ENCODE peak calls at places on chromosomes 2 and 18, in ten cellular contexts. B is hepatocyte; H is K562; M is SJSA1; R is lower lobe of right lung; C is esophagus squamous epithelium; L is cardiac muscle cell; O is right atrium auricular region; A is Peyer's patch; E is CD8-positive, alpha-beta memory T cell. U is an unnamed sample. For H3K27me3 and H3K4me1, the result is how much of the 10 kb centered on the place peaks cover.

GRCh38 chr18:28581503-28582169 is 404.7 kb upstream of the CDH2 start:
- DNase-seq in B (no peak), H (no peak), M (no peak), R (no peak), C (no peak), L (no peak), O (no peak), A (no peak), E (no peak), U (peak)

GRCh38 chr2:190180313-190181065 is 118.0 kb upstream of the MSTN start:
- DNase-seq in B (peak), H (peak), M (no peak), R (peak), C (no peak), L (peak), O (peak), A (peak), E (no peak), U (peak)

GRCh38 chr2:123953848-123954247 is 71.2 kb upstream of the CNTNAP5 start:
- DNase-seq in B (peak), H (no peak), M (no peak), R (no peak), C (no peak), L (no peak), O (no peak), A (no peak), E (no peak), U (no peak)

GRCh38 chr2:238103465-238104070 is 3.4 kb downstream of the ESPNL start:
- DNase-seq in B (no peak), H (no peak), M (no peak), R (no peak), C (no peak), L (no peak), O (no peak), A (no peak), E (no peak), U (no peak)

GRCh38 chr2:185219981-185220380 is 518.6 kb upstream of the FSIP2 start:
- DNase-seq in B (peak), H (no peak), M (no peak), R (no peak), C (no peak), L (no peak), O (no peak), A (no peak), E (no peak), U (no peak)

GRCh38 chr2:79292936-79293335 is 133.4 kb upstream of the REG3A start:
- DNase-seq in B (no peak), H (no peak), M (no peak), R (no peak), C (no peak), L (no peak), O (no peak), A (no peak), E (no peak), U (no peak)

GRCh38 chr2:35827086-35827485 is 528.5 kb upstream of the CRIM1 start:
- DNase-seq in B (no peak), H (no peak), M (no peak), R (no peak), C (no peak), L (no peak), O (no peak), A (no peak), E (no peak), U (no peak)

GRCh38 chr2:220276736-220277444 is 649.5 kb downstream of the SLC4A3 start:
- DNase-seq in B (no peak), H (no peak), M (no peak), R (no peak), C (no peak), L (no peak), O (no peak), A (no peak), E (no peak), U (no peak)

GRCh38 chr18:3037423-3037915 is 24.5 kb upstream of the LPIN2 start:
- DNase-seq in B (peak), H (peak), M (peak), R (no peak), C (no peak), L (no peak), O (peak), A (peak), E (no peak), U (no peak)

GRCh38 chr18:22385718-22386117 is 32.0 kb downstream of the CTAGE1 start:
- DNase-seq in B (no peak), H (no peak), M (no peak), R (no peak), C (no peak), L (no peak), O (no peak), A (no peak), E (no peak), U (no peak)

GRCh38 chr2:138503652-138504051 is 2.1 kb downstream of the SPOPL start:
- DNase-seq in B (no peak), H (no peak), M (no peak), R (no peak), C (no peak), L (no peak), O (no peak), A (no peak), E (no peak), U (no peak)

GRCh38 chr2:74535440-74535965 is 5.8 kb downstream of the HTRA2 start:
- DNase-seq in B (no peak), H (no peak), M (no peak), R (no peak), C (no peak), L (no peak), O (no peak), A (no peak), E (no peak), U (no peak)

GRCh38 chr2:105188343-105188742 is 53.2 kb upstream of the GPR45 start:
- DNase-seq in B (no peak), H (no peak), M (no peak), R (no peak), C (no peak), L (no peak), O (no peak), A (no peak), E (no peak), U (no peak)

GRCh38 chr2:58923869-58924268 is 682.7 kb upstream of the FANCL start:
- DNase-seq in B (peak), H (no peak), M (peak), R (no peak), C (no peak), L (no peak), O (no peak), A (no peak), E (no peak), U (no peak)

GRCh38 chr2:239393401-239393940 is 7.3 kb downstream of the HDAC4 start:
- DNase-seq in B (no peak), H (no peak), M (no peak), R (peak), C (no peak), L (no peak), O (no peak), A (no peak), E (no peak), U (peak)

GRCh38 chr2:36479406-36479805 is 118.6 kb downstream of the FEZ2 start:
- DNase-seq in B (no peak), H (no peak), M (no peak), R (no peak), C (no peak), L (no peak), O (no peak), A (no peak), E (no peak), U (no peak)

DNA sequence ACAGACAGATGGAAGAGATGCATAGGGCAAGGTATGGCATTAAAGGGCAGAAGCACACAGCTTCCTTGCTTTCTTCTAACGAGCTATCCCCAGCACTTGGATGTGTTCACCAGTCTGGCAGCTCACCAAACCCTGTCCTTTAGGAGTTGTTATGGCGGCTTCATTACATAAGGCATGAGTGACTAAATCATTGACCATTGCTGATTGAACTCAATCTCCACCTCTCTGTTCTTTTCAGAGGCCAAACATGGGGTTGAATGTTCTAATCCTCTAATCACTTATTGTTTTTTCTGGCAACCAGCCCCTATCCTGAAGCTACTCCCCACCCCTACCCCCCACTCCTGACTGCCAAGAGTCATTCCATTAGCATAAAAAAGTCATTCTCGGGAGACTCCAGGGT is 301.8 kb downstream of the XIRP2 start:
- DNase-seq in B (no peak), H (no peak), M (no peak), R (no peak), C (no peak), L (no peak), O (no peak), A (no peak), E (no peak), U (peak)
- H3K4me3 ChIP-seq in B (no peak), H (no peak), M (no peak), R (no peak), C (no peak), L (no peak), O (no peak), A (no peak), E (no peak), U (no peak)

GRCh38 chr2:205665791-205666190 is 16.5 kb upstream of the NRP2 start:
- DNase-seq in B (no peak), H (no peak), M (no peak), R (no peak), C (no peak), L (no peak), O (no peak), A (no peak), E (no peak), U (no peak)
- H3K27me3 ChIP-seq in B (under half), H (under half), M (under half), R (under half), C (under half), L (under half), O (under half), A (under half), E (under half), U (under half)

GRCh38 chr18:532023-532422 is 31.5 kb upstream of the COLEC12 start:
- DNase-seq in B (no peak), H (no peak), M (no peak), R (no peak), C (no peak), L (no peak), O (no peak), A (no peak), E (no peak), U (no peak)
- H3K4me1 ChIP-seq in B (under half), H (under half), M (under half), R (under half), C (under half), L (under half), O (under half), A (under half), E (under half), U (under half)

GRCh38 chr18:50607374-50607933 is 47.6 kb downstream of the MAPK4 start:
- DNase-seq in B (no peak), H (no peak), M (no peak), R (no peak), C (no peak), L (no peak), O (no peak), A (no peak), E (no peak), U (no peak)
- H3K4me3 ChIP-seq in B (no peak), H (no peak), M (no peak), R (no peak), C (no peak), L (no peak), O (no peak), A (no peak), E (no peak), U (no peak)

DNA sequence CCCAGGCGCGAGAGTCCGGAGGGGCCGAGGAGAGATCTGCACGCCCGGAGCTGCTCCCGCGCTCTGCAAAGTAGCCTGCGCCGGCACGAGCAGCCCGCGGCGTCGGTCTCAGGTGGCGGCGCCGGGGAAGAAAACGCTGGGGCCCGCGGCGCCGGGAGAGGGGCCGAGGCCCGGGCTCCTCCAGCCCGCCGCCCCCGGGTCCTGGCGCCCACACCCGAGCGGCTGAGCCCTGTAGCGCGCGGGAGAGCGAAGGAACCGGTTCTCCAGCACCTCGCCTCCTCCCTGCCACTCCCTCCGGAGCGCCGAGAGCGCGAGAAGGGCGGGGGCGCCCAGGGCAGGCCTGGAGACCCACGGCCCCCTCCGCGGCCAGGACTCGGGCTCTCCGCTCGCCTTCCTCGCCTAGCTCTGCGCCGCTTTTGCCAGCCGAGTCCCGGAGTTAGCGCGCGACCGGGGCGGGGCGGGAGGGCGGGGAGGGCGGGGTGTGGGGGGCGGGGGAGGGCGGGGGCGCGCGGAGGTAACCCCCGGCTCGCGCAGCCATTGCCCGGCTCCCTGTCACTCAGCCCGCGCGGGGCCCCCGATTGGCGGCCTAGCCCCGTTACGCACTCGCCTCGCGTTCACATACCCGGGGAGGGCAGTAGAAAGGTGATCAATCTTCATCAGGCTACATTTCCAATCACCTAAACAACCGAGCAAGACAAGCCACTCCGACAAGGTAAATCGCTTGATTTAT is at the start of gene OTX1:
- DNase-seq in B (peak), H (peak), M (peak), R (peak), C (no peak), L (peak), O (no peak), A (peak), E (peak), U (peak)
- H3K27me3 ChIP-seq in B (half or more), H (under half), M (under half), R (half or more), C (under half), L (half or more), O (half or more), A (under half), E (under half), U (under half)

DNA sequence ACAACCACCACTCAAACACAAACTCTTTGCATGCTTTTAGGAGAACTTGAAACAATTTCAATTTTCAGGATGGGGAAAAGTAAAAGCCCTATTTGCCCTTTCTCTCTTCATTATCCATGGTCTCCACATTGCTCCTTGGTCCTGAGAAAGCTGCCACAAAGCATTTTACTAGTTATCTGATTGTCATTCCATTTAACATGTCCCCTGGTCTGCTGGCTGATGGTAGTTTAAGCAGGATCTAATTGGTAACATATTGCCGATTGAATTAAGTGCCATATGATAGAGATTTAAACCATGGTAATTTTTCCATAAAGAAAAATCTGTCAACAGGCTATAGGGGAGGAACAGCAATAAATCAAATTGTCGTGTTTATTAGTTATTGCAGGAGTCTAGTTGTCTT is 3.3 kb downstream of the AFF3 start:
- DNase-seq in B (no peak), H (no peak), M (no peak), R (no peak), C (no peak), L (no peak), O (no peak), A (no peak), E (no peak), U (no peak)
- H3K4me1 ChIP-seq in B (under half), H (under half), M (under half), R (under half), C (under half), L (under half), O (under half), A (under half), E (under half), U (under half)